ENCODE peak calls at places on chromosomes 5 and 9, in eight cellular contexts. Y is lower lobe of right lung; V is left ventricle myocardium inferior; R is testis; D is effector memory CD4-positive, alpha-beta T cell; J is esophagus muscularis mucosa; X is transverse colon; M is heart right ventricle. F is an unnamed sample.

GRCh38 chr9:127133739-127134167 is 11.3 kb upstream of the ANGPTL2 start:
- DNase-seq in Y (no peak), V (peak; percentile 73), R (peak; percentile 65), D (no peak), J (no peak), X (peak; percentile 48), M (peak; percentile 56), F (peak; percentile 83)

GRCh38 chr5:16628376-16628775 is 11.6 kb upstream of the RETREG1 start:
- DNase-seq in Y (no peak), V (no peak), R (no peak), D (no peak), J (no peak), X (no peak), M (no peak), F (no peak)

GRCh38 chr9:108521063-108521462 is 334.7 kb downstream of the ACTL7B start:
- DNase-seq in Y (no peak), V (no peak), R (no peak), D (no peak), J (no peak), X (no peak), M (no peak), F (no peak)

GRCh38 chr9:73135394-73135793 is 16.3 kb upstream of the ANXA1 start:
- DNase-seq in Y (no peak), V (no peak), R (no peak), D (no peak), J (no peak), X (no peak), M (no peak), F (no peak)

GRCh38 chr9:125632321-125633115 is 74.5 kb downstream of the MAPKAP1 start:
- DNase-seq in Y (no peak), V (no peak), R (no peak), D (no peak), J (no peak), X (no peak), M (no peak), F (no peak)

GRCh38 chr5:178931846-178932760 is 8.9 kb upstream of the ZNF454 start:
- DNase-seq in Y (no peak), V (no peak), R (no peak), D (no peak), J (no peak), X (no peak), M (no peak), F (no peak)

GRCh38 chr9:128034821-128035764 is 32.0 kb downstream of the NAIF1 start:
- DNase-seq in Y (peak; percentile 69), V (peak; percentile 54), R (peak; percentile 83), D (peak; percentile 44), J (peak; percentile 93), X (peak; percentile 75), M (peak; percentile 44), F (peak; percentile 80)

GRCh38 chr9:11141357-11141756 is 528.6 kb upstream of the PTPRD start:
- DNase-seq in Y (no peak), V (no peak), R (no peak), D (no peak), J (no peak), X (no peak), M (no peak), F (no peak)

GRCh38 chr9:27423919-27424710 is 100.0 kb upstream of the IFNK start:
- DNase-seq in Y (no peak), V (no peak), R (no peak), D (no peak), J (no peak), X (no peak), M (no peak), F (no peak)

GRCh38 chr5:66436721-66437120 is 159.5 kb upstream of the MAST4 start:
- DNase-seq in Y (no peak), V (no peak), R (no peak), D (no peak), J (peak; percentile 75), X (no peak), M (no peak), F (no peak)

GRCh38 chr5:33180900-33181299 is 259.9 kb upstream of the TARS1 start:
- DNase-seq in Y (no peak), V (no peak), R (no peak), D (no peak), J (no peak), X (no peak), M (no peak), F (no peak)

GRCh38 chr9:21750021-21750735 is 52.3 kb upstream of the MTAP start:
- DNase-seq in Y (no peak), V (no peak), R (no peak), D (no peak), J (no peak), X (no peak), M (no peak), F (no peak)

GRCh38 chr5:150780816-150781221 is 2.3 kb downstream of the SMIM3 start:
- DNase-seq in Y (no peak), V (no peak), R (no peak), D (no peak), J (no peak), X (peak; percentile 81), M (no peak), F (no peak)

GRCh38 chr5:11126844-11127243 is 365.8 kb upstream of the DAP start:
- DNase-seq in Y (no peak), V (no peak), R (no peak), D (no peak), J (no peak), X (no peak), M (no peak), F (no peak)

GRCh38 chr9:10226996-10227395 is 385.8 kb downstream of the PTPRD start:
- DNase-seq in Y (no peak), V (no peak), R (no peak), D (no peak), J (no peak), X (no peak), M (no peak), F (no peak)

GRCh38 chr9:78097541-78097940 is 65.9 kb upstream of the GNAQ start:
- DNase-seq in Y (no peak), V (no peak), R (no peak), D (no peak), J (no peak), X (no peak), M (no peak), F (no peak)

GRCh38 chr5:102857090-102857818 is 102.1 kb downstream of the PAM start:
- DNase-seq in Y (no peak), V (peak; percentile 18), R (no peak), D (no peak), J (no peak), X (peak; percentile 25), M (peak; percentile 15), F (peak; percentile 61)

GRCh38 chr5:60102961-60103683 is 209.6 kb upstream of the PDE4D start:
- DNase-seq in Y (no peak), V (no peak), R (no peak), D (no peak), J (no peak), X (no peak), M (no peak), F (no peak)

GRCh38 chr9:26243722-26244121 is 565.5 kb upstream of the TUSC1 start:
- DNase-seq in Y (no peak), V (no peak), R (no peak), D (no peak), J (no peak), X (no peak), M (no peak), F (no peak)

GRCh38 chr5:140632366-140633080 is 452 bp downstream of the CD14 start:
- DNase-seq in Y (peak; percentile 90), V (peak; percentile 52), R (peak; percentile 67), D (peak; percentile 29), J (peak; percentile 91), X (peak; percentile 63), M (peak; percentile 50), F (peak; percentile 86)

GRCh38 chr5:178667109-178667508 is 40.3 kb upstream of the CLK4 start:
- DNase-seq in Y (no peak), V (no peak), R (peak; percentile 33), D (no peak), J (no peak), X (no peak), M (no peak), F (no peak)

GRCh38 chr5:34043099-34043876 is at the start of gene C1QTNF3:
- DNase-seq in Y (no peak), V (no peak), R (no peak), D (no peak), J (no peak), X (no peak), M (no peak), F (peak; percentile 45)

GRCh38 chr9:71955300-71955915 is 44.0 kb downstream of the C9orf85 start:
- DNase-seq in Y (no peak), V (no peak), R (no peak), D (no peak), J (no peak), X (no peak), M (no peak), F (no peak)

GRCh38 chr9:131264231-131264630 is 12.1 kb downstream of the FAM78A start:
- DNase-seq in Y (no peak), V (no peak), R (no peak), D (peak; percentile 39), J (no peak), X (no peak), M (no peak), F (peak; percentile 48)

GRCh38 chr9:131263701-131264100 is 12.6 kb downstream of the FAM78A start:
- DNase-seq in Y (no peak), V (no peak), R (no peak), D (no peak), J (no peak), X (no peak), M (no peak), F (peak; percentile 11)

GRCh38 chr9:131260751-131261452 is 15.4 kb downstream of the FAM78A start:
- DNase-seq in Y (no peak), V (no peak), R (no peak), D (no peak), J (no peak), X (no peak), M (no peak), F (peak; percentile 49)

GRCh38 chr9:131259916-131260597 is 16.3 kb downstream of the FAM78A start:
- DNase-seq in Y (no peak), V (no peak), R (no peak), D (no peak), J (no peak), X (no peak), M (no peak), F (no peak)

GRCh38 chr9:131262327-131263032 is 13.8 kb downstream of the FAM78A start:
- DNase-seq in Y (no peak), V (no peak), R (no peak), D (no peak), J (no peak), X (peak; percentile 41), M (no peak), F (no peak)
- H3K4me1 ChIP-seq in Y (peaks cover 47% of the 10 kb centered on the region), V (peaks cover 91% of the 10 kb centered on the region), R (peaks cover 31% of the 10 kb centered on the region), D (peaks cover 54% of the 10 kb centered on the region), J (peaks cover 16% of the 10 kb centered on the region), X (peaks cover 8% of the 10 kb centered on the region), M (peaks cover 40% of the 10 kb centered on the region), F (no peaks in the 10 kb centered on the region)

GRCh38 chr5:96244696-96245095 is 188.4 kb downstream of the PCSK1 start:
- DNase-seq in Y (no peak), V (no peak), R (no peak), D (no peak), J (no peak), X (no peak), M (no peak), F (no peak)
- H3K4me1 ChIP-seq in Y (peaks cover 9% of the 10 kb centered on the region), V (peaks cover 44% of the 10 kb centered on the region), R (no peaks in the 10 kb centered on the region), D (no peaks in the 10 kb centered on the region), J (peaks cover 24% of the 10 kb centered on the region), X (peaks cover 10% of the 10 kb centered on the region), M (peaks cover 8% of the 10 kb centered on the region), F (no peaks in the 10 kb centered on the region)

GRCh38 chr9:136885950-136886578 is at the start of gene TRAF2:
- DNase-seq in Y (peak; percentile 98), V (peak; percentile 99), R (peak; percentile 98), D (peak; percentile 96), J (peak; percentile 99), X (peak; percentile 98), M (peak; percentile 99), F (peak; percentile 99)
- H3K4me1 ChIP-seq in Y (peaks cover 36% of the 10 kb centered on the region), V (peaks cover 44% of the 10 kb centered on the region), R (peaks cover 8% of the 10 kb centered on the region), D (peaks cover 41% of the 10 kb centered on the region), J (peaks cover 42% of the 10 kb centered on the region), X (peaks cover 40% of the 10 kb centered on the region), M (peaks cover 30% of the 10 kb centered on the region), F (no peaks in the 10 kb centered on the region)

GRCh38 chr5:175689147-175689991 is 31.5 kb downstream of the HRH2 start:
- DNase-seq in Y (no peak), V (peak; percentile 36), R (no peak), D (no peak), J (no peak), X (peak; percentile 21), M (no peak), F (peak; percentile 89)
- H3K4me1 ChIP-seq in Y (peaks cover 36% of the 10 kb centered on the region), V (peaks cover 77% of the 10 kb centered on the region), R (peaks cover 7% of the 10 kb centered on the region), D (no peaks in the 10 kb centered on the region), J (peaks cover 9% of the 10 kb centered on the region), X (no peaks in the 10 kb centered on the region), M (peaks cover 32% of the 10 kb centered on the region), F (no peaks in the 10 kb centered on the region)